ENCODE peak calls at places on chromosomes 12 and 14, in four cellular contexts. One of them, this sample, is unnamed.

GRCh38 chr12:34344851-34345522 is 322.7 kb downstream of the ALG10 start:
- DNase-seq in activated T-helper 1 cell treated with anti-CD3 and anti-CD28 coated beads, Interleukin-2, amount 50 U/mL, for 16 hours: no peak
- DNase-seq in NCI-H226: no peak
- DNase-seq in GM12864: no peak
- DNase-seq in this sample: no peak

GRCh38 chr12:109278912-109279311 is 30.2 kb downstream of the FOXN4 start:
- DNase-seq in GM12864: no peak
- DNase-seq in NCI-H226: no peak
- DNase-seq in activated T-helper 1 cell treated with anti-CD3 and anti-CD28 coated beads, Interleukin-2, amount 50 U/mL, for 16 hours: no peak
- DNase-seq in this sample: no peak

GRCh38 chr14:52692248-52692962 is 3.0 kb downstream of the ERO1A start:
- DNase-seq in GM12864: no peak
- DNase-seq in NCI-H226: no peak
- DNase-seq in activated T-helper 1 cell treated with anti-CD3 and anti-CD28 coated beads, Interleukin-2, amount 50 U/mL, for 16 hours: no peak
- DNase-seq in this sample: peak; percentile 31

GRCh38 chr14:69789118-69789640 is 7.9 kb downstream of the SLC10A1 start:
- DNase-seq in activated T-helper 1 cell treated with anti-CD3 and anti-CD28 coated beads, Interleukin-2, amount 50 U/mL, for 16 hours: no peak
- DNase-seq in GM12864: no peak
- DNase-seq in NCI-H226: no peak
- DNase-seq in this sample: no peak

GRCh38 chr12:6827982-6828670 is at the start of gene P3H3:
- DNase-seq in GM12864: no peak
- DNase-seq in NCI-H226: peak; percentile 24
- DNase-seq in activated T-helper 1 cell treated with anti-CD3 and anti-CD28 coated beads, Interleukin-2, amount 50 U/mL, for 16 hours: no peak
- DNase-seq in this sample: no peak

GRCh38 chr14:59428581-59429012 is 36.6 kb downstream of the GPR135 start:
- DNase-seq in GM12864: no peak
- DNase-seq in NCI-H226: peak; percentile 22
- DNase-seq in activated T-helper 1 cell treated with anti-CD3 and anti-CD28 coated beads, Interleukin-2, amount 50 U/mL, for 16 hours: no peak
- DNase-seq in this sample: no peak

GRCh38 chr12:127162902-127163301 is 1104.1 kb upstream of the TMEM132C start:
- DNase-seq in activated T-helper 1 cell treated with anti-CD3 and anti-CD28 coated beads, Interleukin-2, amount 50 U/mL, for 16 hours: no peak
- DNase-seq in NCI-H226: no peak
- DNase-seq in GM12864: peak; percentile 38
- DNase-seq in this sample: peak; percentile 52

GRCh38 chr12:121465921-121466799 is 66.2 kb downstream of the RNF34 start:
- DNase-seq in activated T-helper 1 cell treated with anti-CD3 and anti-CD28 coated beads, Interleukin-2, amount 50 U/mL, for 16 hours: no peak
- DNase-seq in NCI-H226: no peak
- DNase-seq in GM12864: no peak
- DNase-seq in this sample: no peak

GRCh38 chr12:88510841-88511240 is 69.4 kb downstream of the KITLG start:
- DNase-seq in NCI-H226: no peak
- DNase-seq in activated T-helper 1 cell treated with anti-CD3 and anti-CD28 coated beads, Interleukin-2, amount 50 U/mL, for 16 hours: no peak
- DNase-seq in GM12864: no peak
- DNase-seq in this sample: no peak

GRCh38 chr14:21070083-21070609 is at the start of gene ARHGEF40:
- DNase-seq in NCI-H226: no peak
- DNase-seq in GM12864: no peak
- DNase-seq in activated T-helper 1 cell treated with anti-CD3 and anti-CD28 coated beads, Interleukin-2, amount 50 U/mL, for 16 hours: no peak
- DNase-seq in this sample: no peak

GRCh38 chr12:126390969-126391566 is 1325.8 kb downstream of the AACS start:
- DNase-seq in activated T-helper 1 cell treated with anti-CD3 and anti-CD28 coated beads, Interleukin-2, amount 50 U/mL, for 16 hours: no peak
- DNase-seq in NCI-H226: no peak
- DNase-seq in GM12864: no peak
- DNase-seq in this sample: no peak

GRCh38 chr12:51482808-51483532 is 58.3 kb downstream of the SLC4A8 start:
- DNase-seq in GM12864: no peak
- DNase-seq in activated T-helper 1 cell treated with anti-CD3 and anti-CD28 coated beads, Interleukin-2, amount 50 U/mL, for 16 hours: no peak
- DNase-seq in NCI-H226: no peak
- DNase-seq in this sample: no peak

GRCh38 chr14:70887207-70888150 is 19.8 kb upstream of the PCNX1 start:
- DNase-seq in activated T-helper 1 cell treated with anti-CD3 and anti-CD28 coated beads, Interleukin-2, amount 50 U/mL, for 16 hours: no peak
- DNase-seq in GM12864: no peak
- DNase-seq in NCI-H226: no peak
- DNase-seq in this sample: no peak

GRCh38 chr14:97977711-97978261 is 1180.6 kb downstream of the VRK1 start:
- DNase-seq in NCI-H226: no peak
- DNase-seq in activated T-helper 1 cell treated with anti-CD3 and anti-CD28 coated beads, Interleukin-2, amount 50 U/mL, for 16 hours: peak; percentile 64
- DNase-seq in GM12864: no peak
- DNase-seq in this sample: no peak

GRCh38 chr12:84069079-84069661 is 843.4 kb downstream of the SLC6A15 start:
- DNase-seq in NCI-H226: no peak
- DNase-seq in GM12864: no peak
- DNase-seq in activated T-helper 1 cell treated with anti-CD3 and anti-CD28 coated beads, Interleukin-2, amount 50 U/mL, for 16 hours: no peak
- DNase-seq in this sample: peak; percentile 54

GRCh38 chr14:75059642-75060041 is 4.2 kb downstream of the ACYP1 start:
- DNase-seq in activated T-helper 1 cell treated with anti-CD3 and anti-CD28 coated beads, Interleukin-2, amount 50 U/mL, for 16 hours: no peak
- DNase-seq in GM12864: no peak
- DNase-seq in NCI-H226: no peak
- DNase-seq in this sample: no peak

GRCh38 chr14:95993768-95994592 is 45.2 kb upstream of the C14orf132 start:
- DNase-seq in activated T-helper 1 cell treated with anti-CD3 and anti-CD28 coated beads, Interleukin-2, amount 50 U/mL, for 16 hours: no peak
- DNase-seq in GM12864: peak; percentile 3
- DNase-seq in NCI-H226: no peak
- DNase-seq in this sample: peak; percentile 27

GRCh38 chr12:68612245-68612644 is 1.5 kb downstream of the RAP1B start:
- DNase-seq in activated T-helper 1 cell treated with anti-CD3 and anti-CD28 coated beads, Interleukin-2, amount 50 U/mL, for 16 hours: no peak
- DNase-seq in GM12864: no peak
- DNase-seq in NCI-H226: no peak
- DNase-seq in this sample: no peak

GRCh38 chr12:112218150-112218549 is 92.8 kb downstream of the TRAFD1 start:
- DNase-seq in NCI-H226: no peak
- DNase-seq in GM12864: no peak
- DNase-seq in activated T-helper 1 cell treated with anti-CD3 and anti-CD28 coated beads, Interleukin-2, amount 50 U/mL, for 16 hours: no peak
- DNase-seq in this sample: no peak

GRCh38 chr12:85057370-85057963 is 21.3 kb downstream of the LRRIQ1 start:
- DNase-seq in GM12864: peak; percentile 19
- DNase-seq in NCI-H226: peak; percentile 34
- DNase-seq in activated T-helper 1 cell treated with anti-CD3 and anti-CD28 coated beads, Interleukin-2, amount 50 U/mL, for 16 hours: no peak
- DNase-seq in this sample: peak; percentile 19

GRCh38 chr12:32159925-32160324 is 53.3 kb downstream of the BICD1 start:
- DNase-seq in GM12864: no peak
- DNase-seq in activated T-helper 1 cell treated with anti-CD3 and anti-CD28 coated beads, Interleukin-2, amount 50 U/mL, for 16 hours: no peak
- DNase-seq in NCI-H226: no peak
- DNase-seq in this sample: no peak

GRCh38 chr12:104132351-104132956 is 5.6 kb downstream of the NFYB start:
- DNase-seq in NCI-H226: no peak
- DNase-seq in GM12864: no peak
- DNase-seq in activated T-helper 1 cell treated with anti-CD3 and anti-CD28 coated beads, Interleukin-2, amount 50 U/mL, for 16 hours: no peak
- DNase-seq in this sample: no peak

GRCh38 chr12:93407283-93407962 is 29.7 kb downstream of the NUDT4 start:
- DNase-seq in NCI-H226: no peak
- DNase-seq in GM12864: no peak
- DNase-seq in activated T-helper 1 cell treated with anti-CD3 and anti-CD28 coated beads, Interleukin-2, amount 50 U/mL, for 16 hours: no peak
- DNase-seq in this sample: no peak

GRCh38 chr12:124761876-124762275 is 101.8 kb downstream of the SCARB1 start:
- DNase-seq in GM12864: no peak
- DNase-seq in activated T-helper 1 cell treated with anti-CD3 and anti-CD28 coated beads, Interleukin-2, amount 50 U/mL, for 16 hours: no peak
- DNase-seq in NCI-H226: no peak
- DNase-seq in this sample: no peak

GRCh38 chr12:54207539-54208267 is 18.9 kb upstream of the SMUG1 start:
- DNase-seq in activated T-helper 1 cell treated with anti-CD3 and anti-CD28 coated beads, Interleukin-2, amount 50 U/mL, for 16 hours: peak; percentile 67
- DNase-seq in NCI-H226: peak; percentile 56
- DNase-seq in GM12864: no peak
- DNase-seq in this sample: no peak

GRCh38 chr12:70756118-70756517 is 118.9 kb upstream of the PTPRB start:
- DNase-seq in GM12864: no peak
- DNase-seq in NCI-H226: peak; percentile 53
- DNase-seq in activated T-helper 1 cell treated with anti-CD3 and anti-CD28 coated beads, Interleukin-2, amount 50 U/mL, for 16 hours: no peak
- DNase-seq in this sample: no peak

GRCh38 chr12:23611320-23611719 is 338.1 kb downstream of the SOX5 start:
- DNase-seq in NCI-H226: peak; percentile 4
- DNase-seq in activated T-helper 1 cell treated with anti-CD3 and anti-CD28 coated beads, Interleukin-2, amount 50 U/mL, for 16 hours: no peak
- DNase-seq in GM12864: no peak
- DNase-seq in this sample: no peak

GRCh38 chr14:22824711-22825359 is 4.9 kb upstream of the MRPL52 start:
- DNase-seq in NCI-H226: peak; percentile 89
- DNase-seq in GM12864: no peak
- DNase-seq in activated T-helper 1 cell treated with anti-CD3 and anti-CD28 coated beads, Interleukin-2, amount 50 U/mL, for 16 hours: no peak
- DNase-seq in this sample: peak; percentile 92

GRCh38 chr12:13435535-13435934 is 239.0 kb downstream of the EMP1 start:
- DNase-seq in NCI-H226: no peak
- DNase-seq in activated T-helper 1 cell treated with anti-CD3 and anti-CD28 coated beads, Interleukin-2, amount 50 U/mL, for 16 hours: no peak
- DNase-seq in GM12864: no peak
- DNase-seq in this sample: no peak

GRCh38 chr12:14665354-14666348 is 30.7 kb downstream of the GUCY2C start:
- DNase-seq in NCI-H226: no peak
- DNase-seq in GM12864: no peak
- DNase-seq in activated T-helper 1 cell treated with anti-CD3 and anti-CD28 coated beads, Interleukin-2, amount 50 U/mL, for 16 hours: no peak
- DNase-seq in this sample: no peak